ENCODE peak calls at places on chromosomes 11 and 22, in ten cellular contexts. One of them, this sample, is unnamed.
A peak's percentile ranks its signal among the peaks of the same experiment; 100 is the strongest.

GRCh38 chr11:27380796-27381195 is 17.8 kb upstream of the CCDC34 start:
- DNase-seq in renal cortical epithelial cell: no peak
- DNase-seq in GM06990: no peak
- DNase-seq in A549: no peak
- DNase-seq in HL-60: no peak
- DNase-seq in NCI-H1930: no peak
- DNase-seq in COLO829: no peak
- DNase-seq in GDM1: no peak
- DNase-seq in fibroblast of the conjunctiva: no peak
- DNase-seq in HAP-1: no peak
- DNase-seq in this sample: no peak

GRCh38 chr11:93532285-93532789 is 10.9 kb downstream of the SMCO4 start:
- DNase-seq in renal cortical epithelial cell: peak; percentile 27
- DNase-seq in A549: no peak
- DNase-seq in HL-60: no peak
- DNase-seq in fibroblast of the conjunctiva: no peak
- DNase-seq in NCI-H1930: no peak
- DNase-seq in COLO829: no peak
- DNase-seq in HAP-1: no peak
- DNase-seq in GDM1: no peak
- DNase-seq in GM06990: no peak
- DNase-seq in this sample: no peak

GRCh38 chr11:12754582-12755250 is 80.5 kb downstream of the TEAD1 start:
- DNase-seq in HL-60: no peak
- DNase-seq in NCI-H1930: no peak
- DNase-seq in HAP-1: no peak
- DNase-seq in GM06990: no peak
- DNase-seq in GDM1: no peak
- DNase-seq in A549: no peak
- DNase-seq in fibroblast of the conjunctiva: no peak
- DNase-seq in renal cortical epithelial cell: peak; percentile 34
- DNase-seq in COLO829: no peak
- DNase-seq in this sample: no peak

GRCh38 chr11:92556435-92556834 is 331.8 kb downstream of the FAT3 start:
- DNase-seq in renal cortical epithelial cell: peak; percentile 35
- DNase-seq in GDM1: no peak
- DNase-seq in GM06990: no peak
- DNase-seq in HAP-1: peak; percentile 47
- DNase-seq in NCI-H1930: no peak
- DNase-seq in fibroblast of the conjunctiva: no peak
- DNase-seq in A549: peak; percentile 7
- DNase-seq in COLO829: no peak
- DNase-seq in HL-60: no peak
- DNase-seq in this sample: no peak

GRCh38 chr11:125036933-125037332 is 26.2 kb upstream of the SLC37A2 start:
- DNase-seq in renal cortical epithelial cell: peak; percentile 21
- DNase-seq in A549: no peak
- DNase-seq in COLO829: no peak
- DNase-seq in HAP-1: no peak
- DNase-seq in NCI-H1930: no peak
- DNase-seq in HL-60: no peak
- DNase-seq in GM06990: peak; percentile 0
- DNase-seq in fibroblast of the conjunctiva: peak; percentile 42
- DNase-seq in GDM1: no peak
- DNase-seq in this sample: no peak

GRCh38 chr11:64489831-64490441 is 101.1 kb upstream of the SLC22A12 start:
- DNase-seq in renal cortical epithelial cell: peak; percentile 4
- DNase-seq in GM06990: peak; percentile 26
- DNase-seq in HL-60: peak; percentile 45
- DNase-seq in NCI-H1930: peak; percentile 69
- DNase-seq in A549: peak; percentile 59
- DNase-seq in COLO829: peak; percentile 8
- DNase-seq in HAP-1: peak; percentile 78
- DNase-seq in GDM1: peak; percentile 66
- DNase-seq in fibroblast of the conjunctiva: no peak
- DNase-seq in this sample: peak; percentile 46

GRCh38 chr11:123313261-123313660 is 116.8 kb upstream of the GRAMD1B start:
- DNase-seq in fibroblast of the conjunctiva: no peak
- DNase-seq in GDM1: no peak
- DNase-seq in A549: no peak
- DNase-seq in HL-60: no peak
- DNase-seq in renal cortical epithelial cell: no peak
- DNase-seq in COLO829: peak; percentile 50
- DNase-seq in GM06990: no peak
- DNase-seq in NCI-H1930: no peak
- DNase-seq in HAP-1: peak; percentile 74
- DNase-seq in this sample: no peak

GRCh38 chr11:2551131-2551530 is 106.3 kb downstream of the KCNQ1 start:
- DNase-seq in GM06990: no peak
- DNase-seq in A549: no peak
- DNase-seq in renal cortical epithelial cell: no peak
- DNase-seq in HAP-1: no peak
- DNase-seq in GDM1: no peak
- DNase-seq in fibroblast of the conjunctiva: no peak
- DNase-seq in NCI-H1930: no peak
- DNase-seq in COLO829: no peak
- DNase-seq in HL-60: no peak
- DNase-seq in this sample: no peak

GRCh38 chr11:6569706-6570105 is 33.7 kb downstream of the RRP8 start:
- DNase-seq in GDM1: no peak
- DNase-seq in fibroblast of the conjunctiva: no peak
- DNase-seq in GM06990: no peak
- DNase-seq in A549: no peak
- DNase-seq in COLO829: no peak
- DNase-seq in renal cortical epithelial cell: no peak
- DNase-seq in NCI-H1930: no peak
- DNase-seq in HL-60: no peak
- DNase-seq in HAP-1: no peak
- DNase-seq in this sample: no peak

GRCh38 chr11:111910637-111911562 is 670 bp downstream of the CRYAB start:
- DNase-seq in GM06990: no peak
- DNase-seq in NCI-H1930: no peak
- DNase-seq in COLO829: peak; percentile 93
- DNase-seq in A549: no peak
- DNase-seq in fibroblast of the conjunctiva: no peak
- DNase-seq in renal cortical epithelial cell: no peak
- DNase-seq in HL-60: no peak
- DNase-seq in GDM1: no peak
- DNase-seq in HAP-1: no peak
- DNase-seq in this sample: no peak

GRCh38 chr11:44281151-44281550 is 28.8 kb downstream of the ALX4 start:
- DNase-seq in fibroblast of the conjunctiva: no peak
- DNase-seq in COLO829: no peak
- DNase-seq in GM06990: no peak
- DNase-seq in HAP-1: no peak
- DNase-seq in GDM1: no peak
- DNase-seq in renal cortical epithelial cell: no peak
- DNase-seq in A549: no peak
- DNase-seq in NCI-H1930: no peak
- DNase-seq in HL-60: no peak
- DNase-seq in this sample: no peak

GRCh38 chr22:49330421-49331222 is 497.1 kb downstream of the BRD1 start:
- DNase-seq in NCI-H1930: no peak
- DNase-seq in A549: no peak
- DNase-seq in fibroblast of the conjunctiva: no peak
- DNase-seq in renal cortical epithelial cell: no peak
- DNase-seq in HL-60: no peak
- DNase-seq in HAP-1: no peak
- DNase-seq in GDM1: no peak
- DNase-seq in GM06990: no peak
- DNase-seq in COLO829: no peak
- DNase-seq in this sample: no peak

GRCh38 chr11:104275992-104276391 is 112.0 kb upstream of the PDGFD start:
- DNase-seq in HL-60: no peak
- DNase-seq in COLO829: no peak
- DNase-seq in NCI-H1930: no peak
- DNase-seq in fibroblast of the conjunctiva: no peak
- DNase-seq in GDM1: no peak
- DNase-seq in GM06990: no peak
- DNase-seq in A549: peak; percentile 43
- DNase-seq in HAP-1: no peak
- DNase-seq in renal cortical epithelial cell: peak; percentile 75
- DNase-seq in this sample: no peak